ENCODE peak calls at places on chromosomes 3 and 15, in seven cellular contexts. B is T-helper 17 cell, K is nucleus accumbens, I is Daoy, C is HAP-1, Y is fibroblast of the conjunctiva, D is H9. Z is an unnamed sample.

GRCh38 chr3:193851941-193852674 is 259.1 kb downstream of the OPA1 start:
- DNase-seq in B (no peak), K (peak; percentile 17), I (peak; percentile 51), C (no peak), Y (no peak), D (peak; percentile 69), Z (no peak)

GRCh38 chr3:179768080-179768479 is 115.2 kb downstream of the USP13 start:
- DNase-seq in B (no peak), K (peak; percentile 25), I (peak; percentile 52), C (peak; percentile 63), Y (peak; percentile 44), D (peak; percentile 50), Z (peak; percentile 44)

GRCh38 chr3:152471814-152472605 is 203.3 kb downstream of the MBNL1 start:
- DNase-seq in B (peak; percentile 39), K (peak; percentile 42), I (peak; percentile 65), C (peak; percentile 75), Y (peak; percentile 40), D (peak; percentile 37), Z (peak; percentile 26)

GRCh38 chr15:69319384-69320375 is 21.0 kb downstream of the PAQR5 start:
- DNase-seq in B (no peak), K (no peak), I (no peak), C (no peak), Y (no peak), D (no peak), Z (no peak)

GRCh38 chr3:20055020-20055775 is 15.0 kb downstream of the KAT2B start:
- DNase-seq in B (no peak), K (no peak), I (no peak), C (no peak), Y (no peak), D (no peak), Z (no peak)

GRCh38 chr15:60580650-60581415 is 101.9 kb upstream of the ICE2 start:
- DNase-seq in B (peak; percentile 49), K (no peak), I (no peak), C (peak; percentile 53), Y (no peak), D (no peak), Z (no peak)

GRCh38 chr15:98609144-98609852 is 39.0 kb upstream of the IGF1R start:
- DNase-seq in B (no peak), K (no peak), I (peak; percentile 87), C (peak; percentile 30), Y (no peak), D (peak; percentile 79), Z (peak; percentile 8)

GRCh38 chr3:141280086-141280485 is 48.5 kb downstream of the PXYLP1 start:
- DNase-seq in B (no peak), K (no peak), I (peak; percentile 81), C (no peak), Y (no peak), D (no peak), Z (peak; percentile 64)

GRCh38 chr3:185658504-185658912 is 72.4 kb downstream of the SENP2 start:
- DNase-seq in B (no peak), K (no peak), I (peak; percentile 85), C (no peak), Y (peak; percentile 99), D (no peak), Z (peak; percentile 98)

GRCh38 chr15:79067434-79067833 is 23.1 kb downstream of the RASGRF1 start:
- DNase-seq in B (no peak), K (no peak), I (no peak), C (no peak), Y (no peak), D (no peak), Z (no peak)

GRCh38 chr3:33694944-33695343 is 23.1 kb downstream of the CLASP2 start:
- DNase-seq in B (no peak), K (no peak), I (no peak), C (no peak), Y (no peak), D (no peak), Z (no peak)

GRCh38 chr15:67063689-67064606 is 1.5 kb upstream of the SMAD3 start:
- DNase-seq in B (no peak), K (peak; percentile 19), I (no peak), C (peak; percentile 91), Y (no peak), D (peak; percentile 84), Z (no peak)

GRCh38 chr3:124178531-124178930 is 186.6 kb upstream of the ROPN1 start:
- DNase-seq in B (no peak), K (no peak), I (no peak), C (no peak), Y (no peak), D (no peak), Z (no peak)

GRCh38 chr3:194572131-194572789 is 61.0 kb downstream of the TMEM44 start:
- DNase-seq in B (no peak), K (no peak), I (peak; percentile 93), C (no peak), Y (peak; percentile 57), D (no peak), Z (peak; percentile 96)

GRCh38 chr3:52851348-52851747 is 16.5 kb upstream of the MUSTN1 start:
- DNase-seq in B (no peak), K (no peak), I (peak; percentile 16), C (peak; percentile 77), Y (peak; percentile 55), D (peak; percentile 81), Z (no peak)

GRCh38 chr15:90909976-90910375 is 6.9 kb downstream of the MAN2A2 start:
- DNase-seq in B (no peak), K (no peak), I (no peak), C (no peak), Y (no peak), D (no peak), Z (no peak)

GRCh38 chr15:85964471-85964870 is 115.2 kb upstream of the AGBL1 start:
- DNase-seq in B (no peak), K (no peak), I (no peak), C (no peak), Y (no peak), D (no peak), Z (no peak)

GRCh38 chr3:88298189-88298588 is 148.4 kb downstream of the C3orf38 start:
- DNase-seq in B (no peak), K (no peak), I (no peak), C (no peak), Y (no peak), D (no peak), Z (no peak)

GRCh38 chr15:98547741-98548166 is 100.6 kb upstream of the IGF1R start:
- DNase-seq in B (no peak), K (no peak), I (no peak), C (no peak), Y (peak; percentile 41), D (peak; percentile 48), Z (no peak)

GRCh38 chr15:63338170-63338569 is 43.5 kb downstream of the CA12 start:
- DNase-seq in B (no peak), K (no peak), I (peak; percentile 35), C (no peak), Y (peak; percentile 56), D (no peak), Z (no peak)

GRCh38 chr15:83854950-83855707 is 201.2 kb downstream of the ADAMTSL3 start:
- DNase-seq in B (no peak), K (no peak), I (no peak), C (no peak), Y (no peak), D (no peak), Z (no peak)

GRCh38 chr3:125194849-125195601 is 17.5 kb downstream of the SLC12A8 start:
- DNase-seq in B (no peak), K (no peak), I (peak; percentile 40), C (no peak), Y (peak; percentile 79), D (no peak), Z (peak; percentile 58)

GRCh38 chr15:85296615-85297402 is 83.6 kb upstream of the AKAP13 start:
- DNase-seq in B (peak; percentile 25), K (peak; percentile 51), I (peak; percentile 50), C (peak; percentile 90), Y (peak; percentile 59), D (peak; percentile 59), Z (peak; percentile 62)

GRCh38 chr15:33834892-33835730 is 133.2 kb upstream of the CHRM5 start:
- DNase-seq in B (no peak), K (no peak), I (no peak), C (no peak), Y (no peak), D (peak; percentile 83), Z (no peak)

GRCh38 chr3:104548401-104548800 is 818.3 kb upstream of the ALCAM start:
- DNase-seq in B (no peak), K (no peak), I (no peak), C (no peak), Y (no peak), D (no peak), Z (no peak)

GRCh38 chr3:132972333-132972732 is 65.9 kb upstream of the TMEM108 start:
- DNase-seq in B (no peak), K (no peak), I (peak; percentile 13), C (no peak), Y (no peak), D (no peak), Z (no peak)

GRCh38 chr3:183827809-183828537 is 2.6 kb upstream of the MAP6D1 start:
- DNase-seq in B (no peak), K (no peak), I (no peak), C (no peak), Y (no peak), D (no peak), Z (no peak)

GRCh38 chr3:62614527-62614926 is 241.2 kb upstream of the FEZF2 start:
- DNase-seq in B (no peak), K (no peak), I (no peak), C (no peak), Y (no peak), D (no peak), Z (no peak)

GRCh38 chr15:68218847-68219798 is 10.4 kb downstream of the CLN6 start:
- DNase-seq in B (no peak), K (no peak), I (no peak), C (peak; percentile 10), Y (no peak), D (no peak), Z (no peak)

GRCh38 chr3:14925729-14926591 is 21.4 kb upstream of the NR2C2 start:
- DNase-seq in B (no peak), K (no peak), I (peak; percentile 36), C (peak; percentile 64), Y (peak; percentile 57), D (peak; percentile 52), Z (peak; percentile 24)

Z was measured in GM04504.